ENCODE peak calls at places on chromosomes 4 and X, in ten cellular contexts. U is T-helper 22 cell; Q is stimulated activated CD8-positive, alpha-beta memory T cell treated with anti-CD3 and anti-CD28 coated beads, Interleukin-15, amount 100 ng/mL, for 4 hours; X is endothelial cell of umbilical vein; R is activated T-cell treated with anti-CD3 and anti-CD28 coated beads, Interleukin-2, amount 50 U/mL, for 1 hour; H is fibroblast of the aortic adventitia; O is kidney; W is NCI-H2171 treated with DMSO at 0.1 percent for 48 hours; C is left ventricle myocardium inferior; V is NCI-H1092 treated with DMSO at 0.1 percent for 48 hours. A is an unnamed sample.

GRCh38 chr4:8516996-8517550 is 63.1 kb upstream of the GPR78 start:
- DNase-seq in C (no peak), H (no peak), R (no peak), V (no peak), Q (no peak), U (no peak), X (no peak), W (no peak), O (no peak), A (no peak)

GRCh38 chr4:78079701-78080430 is 22.7 kb downstream of the FRAS1 start:
- DNase-seq in V (peak), X (no peak), U (no peak), W (peak), C (no peak), Q (no peak), R (no peak), H (no peak), O (no peak), A (no peak)

GRCh38 chr4:69748176-69748575 is 12.2 kb downstream of the SULT1B1 start:
- DNase-seq in R (no peak), V (no peak), H (peak), O (no peak), U (no peak), Q (no peak), X (no peak), W (no peak), C (no peak), A (no peak)

GRCh38 chrX:82058728-82059127 is 856.8 kb downstream of the SH3BGRL start:
- DNase-seq in W (no peak), V (no peak), H (no peak), R (no peak), C (no peak), U (no peak), X (no peak), O (no peak), Q (no peak), A (no peak)

GRCh38 chr4:147360301-147360700 is 120.6 kb upstream of the EDNRA start:
- DNase-seq in V (no peak), O (no peak), X (no peak), H (peak), W (no peak), Q (no peak), R (no peak), C (no peak), U (no peak), A (no peak)

GRCh38 chr4:146338512-146338911 is 124.2 kb downstream of the REELD1 start:
- DNase-seq in R (no peak), H (peak), W (no peak), U (no peak), X (no peak), C (no peak), V (no peak), Q (no peak), O (no peak), A (no peak)

GRCh38 chr4:52861171-52861873 is 795 bp upstream of the RASL11B start:
- DNase-seq in W (no peak), R (no peak), H (no peak), U (no peak), Q (no peak), C (no peak), X (peak), V (no peak), O (no peak), A (no peak)

GRCh38 chr4:52911684-52912294 is 49.7 kb downstream of the RASL11B start:
- DNase-seq in H (peak), U (peak), V (peak), C (peak), W (peak), X (peak), O (no peak), R (peak), Q (peak), A (peak)

GRCh38 chrX:15142084-15142715 is 127.7 kb downstream of the ASB9 start:
- DNase-seq in H (no peak), X (no peak), V (no peak), W (no peak), Q (no peak), C (no peak), R (no peak), U (no peak), O (no peak), A (no peak)

GRCh38 chr4:156775803-156776202 is 195.8 kb downstream of the PDGFC start:
- DNase-seq in O (no peak), W (no peak), H (no peak), Q (no peak), C (no peak), R (no peak), U (no peak), X (no peak), V (no peak), A (no peak)

GRCh38 chr4:149987330-149987751 is 90.9 kb upstream of the DCLK2 start:
- DNase-seq in R (no peak), O (no peak), X (peak), Q (no peak), C (no peak), H (peak), W (peak), U (no peak), V (no peak), A (no peak)

GRCh38 chrX:1592863-1593201 is 1.4 kb downstream of the AKAP17A start:
- DNase-seq in Q (no peak), C (no peak), W (no peak), V (no peak), U (no peak), R (peak), O (no peak), H (no peak), X (no peak), A (no peak)

GRCh38 chrX:25158635-25159034 is 142.9 kb upstream of the ARX start:
- DNase-seq in U (no peak), V (no peak), X (no peak), C (no peak), R (no peak), Q (no peak), H (peak), O (no peak), W (no peak), A (no peak)

GRCh38 chr4:138222041-138222440 is 20.1 kb downstream of the SLC7A11 start:
- DNase-seq in W (no peak), X (peak), Q (no peak), O (no peak), C (no peak), H (peak), V (peak), R (no peak), U (no peak), A (no peak)

GRCh38 chrX:1649623-1650022 is 34.8 kb downstream of the ASMT start:
- DNase-seq in R (no peak), C (no peak), O (no peak), V (no peak), W (peak), H (no peak), X (no peak), U (no peak), Q (no peak), A (no peak)

GRCh38 chr4:151797853-151798252 is 37.0 kb upstream of the GATB start:
- DNase-seq in Q (no peak), R (no peak), W (no peak), U (no peak), V (no peak), H (no peak), X (no peak), C (no peak), O (no peak), A (no peak)

GRCh38 chr4:118968006-118968405 is 79.4 kb downstream of the SYNPO2 start:
- DNase-seq in C (no peak), X (peak), O (peak), V (no peak), Q (no peak), W (no peak), U (no peak), H (peak), R (no peak), A (peak)

GRCh38 chrX:37488323-37488722 is 83.1 kb upstream of the LANCL3 start:
- DNase-seq in C (no peak), X (no peak), H (no peak), Q (no peak), V (no peak), U (no peak), R (no peak), W (no peak), O (no peak), A (no peak)

GRCh38 chr4:47061435-47061834 is 30.1 kb downstream of the GABRB1 start:
- DNase-seq in X (no peak), Q (no peak), R (no peak), V (no peak), C (no peak), U (no peak), O (no peak), H (peak), W (no peak), A (no peak)

GRCh38 chr4:7226993-7227392 is 34.7 kb downstream of the SORCS2 start:
- DNase-seq in H (no peak), X (no peak), R (no peak), Q (no peak), U (no peak), W (no peak), O (peak), V (no peak), C (no peak), A (no peak)

GRCh38 chr4:22500128-22500611 is 15.7 kb downstream of the ADGRA3 start:
- DNase-seq in V (peak), U (no peak), W (peak), O (no peak), C (peak), X (no peak), H (no peak), Q (no peak), R (no peak), A (no peak)

GRCh38 chr4:39970559-39971270 is 7.0 kb downstream of the PDS5A start:
- DNase-seq in H (no peak), Q (no peak), R (no peak), V (no peak), U (no peak), O (no peak), W (no peak), C (no peak), X (no peak), A (no peak)

GRCh38 chr4:137510866-137511265 is 21.4 kb downstream of the PCDH18 start:
- DNase-seq in R (no peak), W (peak), C (no peak), V (no peak), X (peak), U (no peak), O (no peak), H (peak), Q (no peak), A (no peak)

GRCh38 chr4:181966084-181966483 is 277.1 kb upstream of the TENM3 start:
- DNase-seq in V (no peak), X (no peak), U (no peak), Q (no peak), C (no peak), R (no peak), O (no peak), W (no peak), H (peak), A (no peak)

GRCh38 chr4:136863756-136864155 is 668.5 kb downstream of the PCDH18 start:
- DNase-seq in X (peak), O (no peak), H (peak), V (peak), W (no peak), U (no peak), Q (no peak), R (no peak), C (no peak), A (no peak)

GRCh38 chr4:121800638-121800960 is 524 bp upstream of the EXOSC9 start:
- DNase-seq in X (no peak), U (no peak), C (no peak), O (no peak), V (no peak), R (no peak), W (no peak), H (no peak), Q (no peak), A (no peak)

GRCh38 chr4:46404961-46405360 is 15.0 kb upstream of the GABRA2 start:
- DNase-seq in O (peak), V (no peak), R (no peak), Q (no peak), W (no peak), C (no peak), H (no peak), U (no peak), X (no peak), A (peak)

GRCh38 chr4:133355636-133356035 is 206.5 kb downstream of the PCDH10 start:
- DNase-seq in H (no peak), Q (no peak), X (no peak), O (no peak), U (no peak), W (no peak), R (no peak), V (no peak), C (no peak), A (no peak)

GRCh38 chr4:5959221-5959982 is 58.8 kb downstream of the C4orf50 start:
- DNase-seq in H (no peak), U (no peak), R (no peak), Q (no peak), W (no peak), V (no peak), C (no peak), X (no peak), O (no peak), A (no peak)

GRCh38 chrX:111555559-111555958 is 44.1 kb downstream of the SERTM2 start:
- DNase-seq in O (no peak), U (no peak), X (no peak), V (no peak), W (no peak), Q (no peak), C (no peak), R (no peak), H (no peak), A (no peak)